ENCODE peak calls at places on chromosomes 7 and 10, in ten cellular contexts. P is CD8-positive, alpha-beta memory T cell; D is CD8-positive, alpha-beta T cell; S is GM23248; L is IMR-90; Y is heart left ventricle; W is heart right ventricle; Q is mesendoderm; N is PC-3; H is astrocyte. B is an unnamed sample. For H3K4me1, the result is how much of the 10 kb centered on the place peaks cover.

GRCh38 chr7:39541493-39541892 is 24.7 kb upstream of the YAE1 start:
- DNase-seq in Q (no peak), N (no peak), L (no peak), P (no peak), Y (no peak), W (no peak), S (no peak), D (no peak), H (no peak), B (no peak)

GRCh38 chr10:51679841-51680240 is 19.6 kb downstream of the CSTF2T start:
- DNase-seq in L (no peak), D (no peak), S (no peak), H (no peak), Q (peak), Y (no peak), P (no peak), W (no peak), N (no peak), B (no peak)

GRCh38 chr10:116973946-116974345 is 31.0 kb downstream of the SHTN1 start:
- DNase-seq in Y (no peak), D (no peak), Q (peak), N (no peak), W (no peak), S (peak), H (no peak), L (no peak), P (no peak), B (no peak)

GRCh38 chr7:2959343-2959680 is 84.4 kb downstream of the CARD11 start:
- DNase-seq in L (no peak), H (no peak), W (no peak), S (no peak), Y (no peak), P (no peak), Q (no peak), N (no peak), D (no peak), B (no peak)

GRCh38 chr10:21494221-21495001 is 31.1 kb downstream of the SKIDA1 start:
- DNase-seq in H (no peak), D (no peak), Y (peak), N (no peak), S (peak), L (no peak), P (no peak), W (no peak), Q (peak), B (peak)

GRCh38 chr7:139108256-139109187 is 998 bp downstream of the ZC3HAV1 start:
- DNase-seq in Y (peak), N (peak), L (peak), W (peak), H (peak), Q (peak), D (peak), S (peak), P (no peak), B (peak)

GRCh38 chr10:71737356-71738172 is 18.0 kb upstream of the C10orf105 start:
- DNase-seq in S (peak), W (no peak), N (no peak), H (no peak), L (no peak), Y (no peak), Q (no peak), D (no peak), P (no peak), B (no peak)

GRCh38 chr10:51706225-51706624 is 6.8 kb upstream of the CSTF2T start:
- DNase-seq in H (peak), N (peak), P (no peak), L (peak), W (peak), D (no peak), Y (peak), S (peak), Q (no peak), B (peak)

GRCh38 chr7:23277359-23277989 is 21.7 kb upstream of the MALSU1 start:
- DNase-seq in P (no peak), H (peak), Y (no peak), L (peak), N (peak), W (peak), D (peak), Q (peak), S (peak), B (no peak)

GRCh38 chr10:70432561-70433263 is 8.8 kb downstream of the NODAL start:
- DNase-seq in W (no peak), L (no peak), P (no peak), S (no peak), H (no peak), Q (no peak), Y (no peak), N (no peak), D (no peak), B (no peak)

GRCh38 chr7:5526190-5527037 is 102.8 kb upstream of the TNRC18 start:
- DNase-seq in D (no peak), P (no peak), S (peak), Y (peak), Q (peak), N (peak), L (peak), W (peak), H (no peak), B (peak)

GRCh38 chr10:75043256-75044121 is 68.0 kb upstream of the SAMD8 start:
- DNase-seq in Q (no peak), L (no peak), W (no peak), S (no peak), P (peak), D (peak), N (no peak), H (no peak), Y (no peak), B (peak)

GRCh38 chr10:68811367-68812009 is 15.8 kb upstream of the STOX1 start:
- DNase-seq in S (no peak), N (no peak), Q (no peak), D (no peak), L (no peak), P (no peak), H (no peak), W (no peak), Y (no peak), B (no peak)

GRCh38 chr10:48194830-48195229 is 79.7 kb downstream of the FRMPD2 start:
- DNase-seq in N (no peak), D (no peak), S (no peak), L (no peak), H (no peak), Y (no peak), P (no peak), Q (no peak), W (no peak), B (no peak)

GRCh38 chr7:71735961-71736556 is 604.1 kb downstream of the GALNT17 start:
- DNase-seq in N (peak), Y (peak), P (no peak), Q (peak), D (peak), S (peak), W (peak), L (peak), H (peak), B (peak)

GRCh38 chr10:110667620-110668343 is 23.6 kb downstream of the RBM20 start:
- DNase-seq in Y (peak), P (no peak), H (no peak), L (no peak), Q (peak), D (no peak), N (no peak), S (no peak), W (peak), B (no peak)

GRCh38 chr7:99102809-99103690 is 40.9 kb downstream of the SMURF1 start:
- DNase-seq in Q (no peak), Y (no peak), W (no peak), H (peak), N (peak), P (no peak), S (peak), D (no peak), L (peak), B (no peak)

GRCh38 chr10:120508393-120508792 is 51.4 kb downstream of the PLPP4 start:
- DNase-seq in S (peak), L (no peak), H (peak), D (no peak), W (no peak), P (no peak), Y (no peak), N (peak), Q (no peak), B (no peak)

GRCh38 chr10:43903451-43903850 is 254.8 kb upstream of the ZNF32 start:
- DNase-seq in D (no peak), N (no peak), W (no peak), S (no peak), H (no peak), P (no peak), Y (no peak), L (no peak), Q (no peak), B (no peak)

GRCh38 chr10:130181858-130182257 is 45.7 kb downstream of the GLRX3 start:
- DNase-seq in Y (no peak), D (no peak), Q (no peak), H (no peak), L (no peak), P (no peak), N (no peak), W (no peak), S (no peak), B (no peak)

GRCh38 chr7:70474639-70475234 is 657.2 kb upstream of the GALNT17 start:
- DNase-seq in N (no peak), P (no peak), Q (no peak), D (no peak), S (no peak), L (no peak), H (no peak), W (peak), Y (peak), B (peak)

GRCh38 chr10:79400567-79401004 is 44.8 kb downstream of the ZCCHC24 start:
- DNase-seq in L (no peak), Y (no peak), D (peak), S (peak), P (peak), N (peak), H (no peak), W (no peak), Q (peak), B (peak)

GRCh38 chr7:4792537-4793126 is 17.2 kb downstream of the AP5Z1 start:
- DNase-seq in W (no peak), D (no peak), Y (no peak), H (no peak), L (no peak), S (peak), N (no peak), Q (peak), P (no peak), B (no peak)

GRCh38 chr10:124680675-124681074 is 63.5 kb downstream of the FAM53B start:
- DNase-seq in L (peak), D (no peak), Q (no peak), W (no peak), S (peak), H (no peak), P (no peak), N (no peak), Y (no peak), B (peak)

GRCh38 chr10:11866199-11866925 is 43.2 kb downstream of the PROSER2 start:
- DNase-seq in N (no peak), D (no peak), Q (no peak), P (no peak), S (no peak), W (no peak), H (no peak), L (no peak), Y (no peak), B (no peak)

GRCh38 chr10:21675157-21675796 is 141.2 kb downstream of the MLLT10 start:
- DNase-seq in H (peak), P (no peak), Y (no peak), Q (peak), N (peak), W (no peak), S (peak), D (peak), L (peak), B (peak)

GRCh38 chr10:132982301-132982989 is 40.1 kb upstream of the CFAP46 start:
- DNase-seq in S (peak), P (no peak), L (no peak), D (no peak), H (peak), N (no peak), W (no peak), Q (no peak), Y (no peak), B (peak)

GRCh38 chr7:64562621-64563275 is at the start of gene ZNF680:
- DNase-seq in H (peak), Q (peak), D (peak), L (peak), S (peak), N (peak), P (peak), W (peak), Y (peak), B (peak)

GRCh38 chr10:50375745-50376144 is 124.4 kb upstream of the ASAH2 start:
- DNase-seq in P (no peak), Y (no peak), W (no peak), N (no peak), Q (no peak), L (no peak), H (no peak), S (no peak), D (no peak), B (no peak)

GRCh38 chr10:50379652-50380051 is 128.3 kb upstream of the ASAH2 start:
- DNase-seq in N (no peak), W (no peak), H (no peak), Q (no peak), P (no peak), L (no peak), D (no peak), S (no peak), Y (no peak), B (peak)

GRCh38 chr10:50369931-50370330 is 118.6 kb upstream of the ASAH2 start:
- DNase-seq in L (peak), S (peak), Q (no peak), W (no peak), D (no peak), H (peak), N (peak), Y (no peak), P (no peak), B (no peak)

GRCh38 chr10:50373821-50374501 is 122.6 kb upstream of the ASAH2 start:
- DNase-seq in N (no peak), D (no peak), H (peak), Y (no peak), L (peak), W (no peak), P (no peak), S (peak), Q (peak), B (no peak)

GRCh38 chr10:50375051-50375452 is 123.7 kb upstream of the ASAH2 start:
- DNase-seq in H (no peak), Q (peak), Y (no peak), P (no peak), L (no peak), S (no peak), W (no peak), D (no peak), N (peak), B (no peak)
- H3K27ac ChIP-seq in H (no peak), Q (no peak), Y (no peak), P (no peak), L (no peak), S (no peak), W (no peak), D (no peak), N (peak), B (peak)

DNA sequence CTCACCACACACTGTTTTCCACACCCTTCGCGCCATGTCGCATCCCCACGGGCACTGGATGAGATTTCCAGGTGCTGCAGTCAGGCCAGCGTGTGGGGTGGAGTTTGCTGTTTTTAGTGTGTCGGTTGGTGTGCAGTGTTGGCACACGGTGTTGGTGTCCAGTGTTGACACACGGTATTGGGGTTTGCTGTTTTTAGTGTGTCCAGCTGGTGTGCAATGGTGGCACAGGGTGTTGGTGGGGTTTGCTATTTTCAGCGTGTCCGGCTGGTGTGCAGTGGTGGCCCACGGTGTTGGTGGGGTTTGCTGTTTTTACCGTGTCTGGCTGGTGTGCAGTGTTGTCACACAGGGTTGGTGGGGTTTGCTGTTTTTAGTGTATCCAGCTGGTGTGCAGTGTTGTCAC is 20.1 kb upstream of the PRKAR1B start:
- DNase-seq in P (no peak), L (no peak), H (no peak), Q (no peak), D (no peak), N (no peak), W (no peak), S (no peak), Y (no peak), B (peak)
- H3K4me1 ChIP-seq in P (under half), L (under half), H (under half), Q (under half), D (under half), N (under half), W (under half), S (under half), Y (under half), B (under half)

DNA sequence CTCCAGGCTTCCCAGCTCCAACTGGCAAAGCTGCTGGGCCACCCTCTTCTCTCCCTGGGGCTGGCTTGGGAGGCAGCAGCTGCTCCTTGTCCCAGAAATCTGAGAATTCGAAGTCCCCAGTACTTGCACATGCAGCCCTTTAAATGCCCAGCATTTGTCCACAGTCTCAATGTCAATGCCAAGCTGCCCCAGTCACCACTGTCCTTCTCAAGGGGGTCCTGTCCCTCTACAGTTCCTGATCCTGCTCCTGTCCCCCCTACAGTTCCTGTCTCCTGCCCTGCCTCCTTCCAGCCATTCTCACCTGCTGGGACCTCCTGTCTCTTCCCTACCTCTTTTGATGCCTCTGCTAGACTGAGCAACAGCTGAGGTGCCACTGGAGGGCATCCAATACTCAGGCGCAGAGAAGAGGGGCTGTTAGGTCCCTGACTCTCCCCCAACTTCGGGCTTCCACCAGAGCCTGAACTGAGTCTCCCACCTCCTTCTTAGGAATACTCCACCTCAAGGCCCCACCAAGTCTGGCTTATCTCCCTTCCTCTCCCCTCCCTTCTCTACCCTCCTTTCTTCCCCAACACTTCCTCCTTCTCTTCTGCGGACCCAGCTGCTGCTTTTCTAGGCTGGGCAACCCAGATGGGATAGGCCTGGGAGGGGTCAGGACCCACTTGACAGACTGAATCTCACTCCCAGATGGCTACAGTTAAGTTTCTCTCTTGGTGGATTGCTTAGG is 4.7 kb upstream of the HOXA11 start:
- DNase-seq in H (no peak), D (no peak), W (no peak), L (no peak), S (no peak), Y (no peak), P (no peak), Q (no peak), N (peak), B (no peak)
- H3K4me3 ChIP-seq in H (no peak), D (no peak), W (no peak), L (no peak), S (no peak), Y (no peak), P (no peak), Q (no peak), N (peak), B (no peak)

GRCh38 chr7:45915606-45916005 is 5.5 kb downstream of the IGFBP3 start:
- DNase-seq in D (no peak), L (peak), H (no peak), W (no peak), Q (no peak), N (no peak), S (peak), P (no peak), Y (no peak), B (no peak)
- H3K27ac ChIP-seq in D (no peak), L (no peak), H (no peak), W (no peak), Q (no peak), N (no peak), S (peak), P (no peak), Y (no peak), B (no peak)

B was measured in right cardiac atrium.